ENCODE peak calls at places on chromosomes 13 and 19, in ten cellular contexts. W, I, G, O, M, U, V, H, N and Y are unnamed samples.

GRCh38 chr19:6164906-6165531 is 29.6 kb downstream of the ACSBG2 start:
- DNase-seq in G (no peak), H (no peak), U (no peak), O (no peak), M (no peak), W (no peak), I (no peak), N (no peak), V (no peak), Y (no peak)

GRCh38 chr13:32125746-32126145 is 94.2 kb downstream of the FRY start:
- DNase-seq in G (no peak), V (no peak), N (no peak), O (no peak), W (no peak), U (no peak), M (no peak), H (no peak), I (peak; percentile 49), Y (no peak)

GRCh38 chr19:30920238-30920637 is 429.0 kb downstream of the TSHZ3 start:
- DNase-seq in H (no peak), U (no peak), G (no peak), V (no peak), M (no peak), N (no peak), I (no peak), O (no peak), W (no peak), Y (no peak)

GRCh38 chr19:55173717-55174409 is 6.2 kb downstream of the SYT5 start:
- DNase-seq in N (peak; percentile 62), W (peak; percentile 95), H (peak; percentile 20), M (peak; percentile 85), U (no peak), O (no peak), G (peak; percentile 70), I (peak; percentile 61), V (no peak), Y (peak; percentile 80)

GRCh38 chr13:44904982-44905381 is 84.3 kb downstream of the NUFIP1 start:
- DNase-seq in N (no peak), O (no peak), W (no peak), G (peak; percentile 39), V (no peak), M (no peak), U (peak; percentile 65), H (peak; percentile 76), I (peak; percentile 96), Y (no peak)

GRCh38 chr19:42542791-42543190 is 14.5 kb upstream of the CEACAM1 start:
- DNase-seq in U (no peak), M (no peak), O (no peak), W (no peak), I (no peak), G (no peak), V (no peak), N (no peak), H (no peak), Y (no peak)

GRCh38 chr19:4638828-4639530 is at the start of gene TNFAIP8L1:
- DNase-seq in H (peak; percentile 82), N (peak; percentile 100), G (peak; percentile 99), O (peak; percentile 85), M (peak; percentile 100), W (peak; percentile 96), V (peak; percentile 99), U (peak; percentile 94), I (peak; percentile 85), Y (peak; percentile 100)

GRCh38 chr13:82647540-82647939 is 1234.7 kb downstream of the SLITRK1 start:
- DNase-seq in M (no peak), I (no peak), H (no peak), G (no peak), U (no peak), V (no peak), N (no peak), W (peak; percentile 43), O (no peak), Y (no peak)

GRCh38 chr13:19601749-19602725 is 31.4 kb upstream of the MPHOSPH8 start:
- DNase-seq in I (no peak), W (peak; percentile 64), V (no peak), O (no peak), M (peak; percentile 68), H (no peak), U (peak; percentile 52), G (peak; percentile 30), N (peak; percentile 34), Y (peak; percentile 87)

GRCh38 chr13:38264363-38265134 is 85.1 kb upstream of the UFM1 start:
- DNase-seq in I (no peak), M (peak; percentile 6), V (no peak), O (no peak), W (no peak), H (no peak), N (no peak), U (no peak), G (no peak), Y (no peak)

GRCh38 chr19:38152461-38153379 is 71.3 kb downstream of the DPF1 start:
- DNase-seq in G (no peak), V (no peak), U (no peak), I (no peak), O (no peak), M (no peak), H (no peak), W (no peak), N (no peak), Y (peak; percentile 52)